ENCODE peak calls at places on chromosome 10, in six cellular contexts. One of them, this sample, is unnamed.

GRCh38 chr10:8034666-8035640 is 19.5 kb upstream of the GATA3 start:
- DNase-seq in hepatocyte: no peak
- DNase-seq in iris pigment epithelial cell: peak; percentile 22
- DNase-seq in heart left ventricle: no peak
- DNase-seq in stimulated activated CD4-positive, alpha-beta T cell treated with anti-CD3 and anti-CD28 coated beads, Interleukin-4, amount 100 ng/mL, for 4 hours: no peak
- DNase-seq in effector memory CD8-positive, alpha-beta T cell: no peak
- DNase-seq in this sample: no peak

GRCh38 chr10:104337985-104338735 is at the start of gene ITPRIP:
- DNase-seq in hepatocyte: peak; percentile 81
- DNase-seq in iris pigment epithelial cell: peak; percentile 91
- DNase-seq in heart left ventricle: peak; percentile 84
- DNase-seq in stimulated activated CD4-positive, alpha-beta T cell treated with anti-CD3 and anti-CD28 coated beads, Interleukin-4, amount 100 ng/mL, for 4 hours: peak; percentile 65
- DNase-seq in effector memory CD8-positive, alpha-beta T cell: peak; percentile 64
- DNase-seq in this sample: peak; percentile 74

GRCh38 chr10:96619803-96620773 is 33.3 kb upstream of the TM9SF3 start:
- DNase-seq in hepatocyte: no peak
- DNase-seq in iris pigment epithelial cell: peak; percentile 44
- DNase-seq in heart left ventricle: no peak
- DNase-seq in stimulated activated CD4-positive, alpha-beta T cell treated with anti-CD3 and anti-CD28 coated beads, Interleukin-4, amount 100 ng/mL, for 4 hours: no peak
- DNase-seq in effector memory CD8-positive, alpha-beta T cell: no peak
- DNase-seq in this sample: no peak

GRCh38 chr10:58573970-58574538 is 61.4 kb downstream of the BICC1 start:
- DNase-seq in hepatocyte: no peak
- DNase-seq in iris pigment epithelial cell: no peak
- DNase-seq in heart left ventricle: no peak
- DNase-seq in stimulated activated CD4-positive, alpha-beta T cell treated with anti-CD3 and anti-CD28 coated beads, Interleukin-4, amount 100 ng/mL, for 4 hours: no peak
- DNase-seq in effector memory CD8-positive, alpha-beta T cell: no peak
- DNase-seq in this sample: no peak

GRCh38 chr10:71854031-71854430 is 3.0 kb upstream of the PSAP start:
- DNase-seq in hepatocyte: no peak
- DNase-seq in iris pigment epithelial cell: peak; percentile 37
- DNase-seq in heart left ventricle: no peak
- DNase-seq in stimulated activated CD4-positive, alpha-beta T cell treated with anti-CD3 and anti-CD28 coated beads, Interleukin-4, amount 100 ng/mL, for 4 hours: no peak
- DNase-seq in effector memory CD8-positive, alpha-beta T cell: no peak
- DNase-seq in this sample: no peak

GRCh38 chr10:102502337-102503151 is at the start of gene ACTR1A:
- DNase-seq in hepatocyte: peak; percentile 98
- DNase-seq in iris pigment epithelial cell: peak; percentile 100
- DNase-seq in heart left ventricle: peak; percentile 98
- DNase-seq in stimulated activated CD4-positive, alpha-beta T cell treated with anti-CD3 and anti-CD28 coated beads, Interleukin-4, amount 100 ng/mL, for 4 hours: peak; percentile 93
- DNase-seq in effector memory CD8-positive, alpha-beta T cell: peak; percentile 95
- DNase-seq in this sample: peak; percentile 99

GRCh38 chr10:34737772-34738169 is 77.3 kb downstream of the PARD3 start:
- DNase-seq in hepatocyte: no peak
- DNase-seq in iris pigment epithelial cell: no peak
- DNase-seq in heart left ventricle: no peak
- DNase-seq in stimulated activated CD4-positive, alpha-beta T cell treated with anti-CD3 and anti-CD28 coated beads, Interleukin-4, amount 100 ng/mL, for 4 hours: no peak
- DNase-seq in effector memory CD8-positive, alpha-beta T cell: no peak
- DNase-seq in this sample: no peak

GRCh38 chr10:50464004-50464409 is 159.7 kb downstream of the SGMS1 start:
- DNase-seq in hepatocyte: no peak
- DNase-seq in iris pigment epithelial cell: peak; percentile 72
- DNase-seq in heart left ventricle: no peak
- DNase-seq in stimulated activated CD4-positive, alpha-beta T cell treated with anti-CD3 and anti-CD28 coated beads, Interleukin-4, amount 100 ng/mL, for 4 hours: no peak
- DNase-seq in effector memory CD8-positive, alpha-beta T cell: no peak
- DNase-seq in this sample: no peak

GRCh38 chr10:91313761-91314520 is 93.5 kb downstream of the PCGF5 start:
- DNase-seq in hepatocyte: no peak
- DNase-seq in iris pigment epithelial cell: peak; percentile 92
- DNase-seq in heart left ventricle: no peak
- DNase-seq in stimulated activated CD4-positive, alpha-beta T cell treated with anti-CD3 and anti-CD28 coated beads, Interleukin-4, amount 100 ng/mL, for 4 hours: no peak
- DNase-seq in effector memory CD8-positive, alpha-beta T cell: no peak
- DNase-seq in this sample: no peak

This sample was measured in HT-29.